ENCODE peak calls at places on chromosome 12, in four cellular contexts. K is stomach; Q is CD8-positive, alpha-beta T cell; Y is HCT116. A is an unnamed sample. For H3K4me1, the result is how much of the 10 kb centered on the place peaks cover.

GRCh38 chr12:63668028-63668799 is at the start of gene DPY19L2:
- DNase-seq in Q (peak), K (peak), Y (no peak), A (peak)

GRCh38 chr12:67354966-67355365 is 85.8 kb downstream of the CAND1 start:
- DNase-seq in Q (no peak), Y (no peak), K (no peak), A (no peak)

GRCh38 chr12:133226690-133227089 is 9.0 kb downstream of the ANHX start:
- DNase-seq in Y (no peak), Q (no peak), K (no peak), A (no peak)

GRCh38 chr12:124640096-124640495 is 72.7 kb upstream of the NCOR2 start:
- DNase-seq in Q (no peak), Y (no peak), K (no peak), A (no peak)

GRCh38 chr12:48980389-48980952 is 2.3 kb downstream of the WNT1 start:
- DNase-seq in Y (no peak), K (no peak), Q (peak), A (peak)

GRCh38 chr12:87930033-87930432 is 99.2 kb downstream of the C12orf50 start:
- DNase-seq in K (no peak), Y (no peak), Q (no peak), A (no peak)

GRCh38 chr12:3315201-3315661 is 175.8 kb upstream of the PRMT8 start:
- DNase-seq in Q (no peak), Y (no peak), K (peak), A (no peak)

GRCh38 chr12:67534671-67535070 is 113.9 kb upstream of the DYRK2 start:
- DNase-seq in Q (no peak), Y (no peak), K (no peak), A (no peak)

GRCh38 chr12:67593041-67593870 is 55.3 kb upstream of the DYRK2 start:
- DNase-seq in Y (peak), Q (no peak), K (peak), A (peak)

GRCh38 chr12:110165540-110166159 is 41.5 kb downstream of the IFT81 start:
- DNase-seq in Y (no peak), K (no peak), Q (no peak), A (no peak)

GRCh38 chr12:20549115-20549719 is 145.9 kb upstream of the SLCO1C1 start:
- DNase-seq in Y (peak), K (no peak), Q (no peak), A (no peak)

GRCh38 chr12:101230547-101230946 is 20.5 kb upstream of the SLC5A8 start:
- DNase-seq in Y (no peak), Q (no peak), K (no peak), A (no peak)

GRCh38 chr12:21561158-21561557 is 35.1 kb downstream of the SPX start:
- DNase-seq in K (no peak), Y (no peak), Q (no peak), A (no peak)
- H3K4me1 ChIP-seq in K (under half), Y (under half), Q (under half), A (under half)

GRCh38 chr12:117857632-117858274 is 111.0 kb downstream of the KSR2 start:
- DNase-seq in Q (no peak), Y (no peak), K (peak), A (no peak)
- TF ChIP-seq CTCF in Q (peak), Y (peak), K (no peak), A (peak)

GRCh38 chr12:95515197-95515596 is 36.1 kb downstream of the USP44 start:
- DNase-seq in K (no peak), Q (no peak), Y (no peak), A (no peak)
- H3K27ac ChIP-seq in K (no peak), Q (no peak), Y (no peak), A (no peak)

GRCh38 chr12:122399592-122400373 is 22.7 kb downstream of the CLIP1 start:
- DNase-seq in K (peak), Q (peak), Y (peak), A (no peak)
- H3K4me1 ChIP-seq in K (under half), Q (under half), Y (half or more), A (under half)